ENCODE peak calls at places on chromosomes 5 and 9, in six cellular contexts. Z is ovary, V is heart left ventricle, I is K562, T is DND-41, C is fibroblast of lung. L is an unnamed sample. For H3K4me1, H3K36me3 and H3K9me3, the result is how much of the 10 kb centered on the place peaks cover.

GRCh38 chr5:71828641-71829040 is 109.6 kb downstream of the CARTPT start:
- DNase-seq in V (no peak), T (no peak), Z (no peak), I (no peak), C (peak), L (no peak)

GRCh38 chr9:133747309-133747708 is 9.2 kb upstream of the SARDH start:
- DNase-seq in C (no peak), V (no peak), Z (no peak), I (no peak), T (no peak), L (no peak)

GRCh38 chr9:115466784-115467183 is 348.8 kb upstream of the TNC start:
- DNase-seq in T (no peak), Z (no peak), C (no peak), V (no peak), I (no peak), L (no peak)

GRCh38 chr5:170571331-170571731 is 67.5 kb downstream of the KCNIP1 start:
- DNase-seq in Z (no peak), T (no peak), C (peak), I (no peak), V (no peak), L (no peak)

GRCh38 chr9:97954550-97954989 is 16.6 kb upstream of the HEMGN start:
- DNase-seq in C (peak), V (no peak), I (peak), Z (no peak), T (peak), L (peak)

GRCh38 chr5:58582411-58583393 is at the start of gene RAB3C:
- DNase-seq in I (peak), C (peak), T (no peak), V (peak), Z (peak), L (peak)

GRCh38 chr9:125233678-125234077 is 7.5 kb downstream of the HSPA5 start:
- DNase-seq in Z (no peak), C (peak), V (no peak), I (peak), T (no peak), L (no peak)

GRCh38 chr5:18243846-18244245 is 609.6 kb downstream of the TAF11L14 start:
- DNase-seq in V (no peak), C (no peak), I (no peak), Z (no peak), T (no peak), L (no peak)

GRCh38 chr9:129382281-129383004 is 204.4 kb upstream of the IER5L start:
- DNase-seq in Z (no peak), C (no peak), T (no peak), V (peak), I (no peak), L (no peak)

GRCh38 chr9:134695144-134695543 is 53.5 kb downstream of the COL5A1 start:
- DNase-seq in Z (peak), V (peak), C (no peak), T (no peak), I (no peak), L (no peak)

GRCh38 chr5:139543423-139543991 is 17.6 kb upstream of the UBE2D2 start:
- DNase-seq in Z (no peak), V (peak), C (peak), I (peak), T (no peak), L (peak)

GRCh38 chr5:139638736-139639618 is 9.2 kb upstream of the CXXC5 start:
- DNase-seq in I (peak), Z (no peak), V (no peak), C (no peak), T (peak), L (no peak)

GRCh38 chr5:142048272-142048671 is 35.4 kb upstream of the GNPDA1 start:
- DNase-seq in T (no peak), Z (no peak), I (peak), C (no peak), V (no peak), L (no peak)

GRCh38 chr9:127199001-127199791 is 65.4 kb upstream of the GARNL3 start:
- DNase-seq in I (peak), Z (peak), V (peak), T (peak), C (peak), L (peak)

GRCh38 chr5:85990998-85991397 is 626.7 kb upstream of the COX7C start:
- DNase-seq in V (no peak), C (no peak), I (no peak), Z (no peak), T (no peak), L (no peak)

GRCh38 chr5:75523275-75523674 is 11.6 kb downstream of the POLK start:
- DNase-seq in T (no peak), Z (no peak), V (no peak), I (no peak), C (no peak), L (no peak)

GRCh38 chr5:52809884-52810283 is 22.2 kb downstream of the ITGA1 start:
- DNase-seq in V (no peak), C (peak), I (no peak), T (no peak), Z (no peak), L (no peak)

GRCh38 chr5:158499680-158499998 is 600.1 kb downstream of the EBF1 start:
- DNase-seq in I (no peak), V (no peak), C (no peak), T (no peak), Z (no peak), L (no peak)

GRCh38 chr9:98775831-98776441 is 20.4 kb downstream of the ANKS6 start:
- DNase-seq in Z (no peak), V (no peak), I (peak), C (peak), T (peak), L (peak)

GRCh38 chr5:106959447-106959846 is 711.3 kb downstream of the EFNA5 start:
- DNase-seq in I (no peak), C (peak), V (no peak), Z (no peak), T (no peak), L (no peak)

GRCh38 chr5:4817742-4818141 is 322.4 kb upstream of the ADAMTS16 start:
- DNase-seq in Z (no peak), I (no peak), T (no peak), V (no peak), C (no peak), L (no peak)

GRCh38 chr9:88007291-88007650 is 32.9 kb upstream of the CDK20 start:
- DNase-seq in C (peak), Z (no peak), T (no peak), I (no peak), V (no peak), L (peak)

GRCh38 chr9:134239130-134239888 is 74.9 kb upstream of the RNU6ATAC start:
- DNase-seq in T (no peak), Z (no peak), C (no peak), V (no peak), I (no peak), L (no peak)

GRCh38 chr5:1034986-1035385 is 26.4 kb downstream of the NKD2 start:
- DNase-seq in Z (no peak), I (no peak), C (no peak), V (no peak), T (no peak), L (no peak)

DNA sequence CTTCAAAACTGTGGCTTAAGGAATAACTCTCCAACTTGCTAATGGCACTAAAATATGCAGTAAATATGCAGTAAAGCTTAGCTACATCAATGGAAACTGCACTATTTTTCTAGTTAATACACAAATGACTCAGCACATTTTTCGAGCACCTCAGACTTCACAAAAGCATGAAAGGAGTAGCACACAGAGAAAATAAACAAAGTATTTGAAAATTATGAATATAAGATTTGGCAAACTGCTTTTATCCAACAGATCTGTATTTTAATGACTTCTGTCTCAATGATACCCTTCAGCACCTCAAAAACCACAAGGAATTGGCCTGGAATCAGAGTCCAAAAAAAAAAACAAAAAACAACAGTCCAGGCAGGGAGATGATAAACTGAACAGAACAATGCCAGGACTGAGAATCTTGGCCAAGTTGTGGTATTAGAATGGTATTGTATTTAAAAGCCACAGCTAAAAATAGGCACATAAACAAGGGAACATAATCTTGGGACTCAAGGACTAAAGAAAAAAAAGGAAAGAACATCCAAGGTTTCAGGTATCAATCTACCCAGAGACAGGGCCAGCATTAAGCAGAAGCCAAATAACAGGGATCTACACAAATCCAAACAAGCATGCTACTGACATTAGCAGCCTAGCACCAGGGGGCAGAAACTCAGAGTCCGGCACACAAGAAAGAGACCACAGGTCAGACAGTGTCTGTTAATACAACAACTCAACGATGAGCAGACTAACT is 21.4 kb downstream of the TMEM245 start:
- DNase-seq in T (no peak), C (peak), I (peak), V (no peak), Z (no peak), L (peak)
- H3K4me1 ChIP-seq in T (under half), C (under half), I (under half), V (under half), Z (under half), L (half or more)

GRCh38 chr9:137733429-137733828 is 114.6 kb downstream of the EHMT1 start:
- DNase-seq in Z (no peak), V (no peak), T (no peak), C (no peak), I (no peak), L (no peak)
- H3K36me3 ChIP-seq in Z (under half), V (under half), T (half or more), C (under half), I (half or more), L (under half)

DNA sequence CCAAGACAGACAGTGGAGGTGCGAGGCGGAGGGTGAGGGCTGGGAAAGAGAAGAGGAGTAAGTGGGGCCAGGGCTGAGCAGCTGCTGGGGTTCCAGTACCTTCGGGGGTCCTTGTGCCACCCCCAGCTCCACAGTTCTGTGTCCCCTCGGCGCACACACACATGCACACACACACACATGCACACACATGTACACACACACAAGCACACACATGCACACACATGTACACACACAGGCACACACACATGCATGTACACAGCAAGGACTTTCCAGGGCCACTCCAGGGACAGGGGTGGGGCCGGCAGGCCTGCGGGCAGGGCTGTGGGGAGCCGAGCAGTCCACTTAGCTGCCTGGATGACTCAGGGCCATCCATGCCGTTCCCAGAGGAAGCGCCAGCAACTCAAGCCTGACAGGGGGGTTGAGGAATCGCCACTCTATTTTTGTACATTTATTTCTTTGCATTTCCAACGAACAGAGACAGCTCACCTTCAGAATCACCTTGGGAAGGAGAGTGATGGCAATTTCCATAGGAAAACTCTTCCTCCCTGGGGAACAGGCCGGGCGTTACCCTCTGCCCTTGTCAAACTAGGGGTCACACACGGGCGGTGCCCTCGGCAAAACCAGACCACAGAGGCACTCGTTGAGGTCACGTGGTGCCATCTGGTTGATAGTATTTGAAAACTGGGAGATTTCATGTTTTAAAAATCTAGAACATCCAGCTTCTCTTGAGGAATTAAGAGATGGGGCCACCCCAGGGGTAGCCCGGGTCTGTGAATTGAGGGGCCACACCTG is 135.7 kb downstream of the ADAMTS2 start:
- DNase-seq in Z (no peak), I (no peak), C (peak), V (peak), T (no peak), L (no peak)
- H3K9me3 ChIP-seq in Z (under half), I (under half), C (under half), V (under half), T (under half), L (under half)

GRCh38 chr5:124740991-124741583 is 5.4 kb downstream of the ZNF608 start:
- DNase-seq in Z (no peak), V (no peak), T (no peak), C (peak), I (no peak), L (no peak)

GRCh38 chr5:124742983-124743533 is 3.4 kb downstream of the ZNF608 start:
- DNase-seq in C (peak), I (peak), V (no peak), Z (no peak), T (no peak), L (no peak)

GRCh38 chr5:124743534-124744169 is 2.8 kb downstream of the ZNF608 start:
- DNase-seq in C (peak), Z (no peak), I (no peak), V (no peak), T (no peak), L (no peak)

GRCh38 chr5:124742521-124742920 is 3.9 kb downstream of the ZNF608 start:
- DNase-seq in Z (no peak), V (no peak), C (no peak), I (no peak), T (no peak), L (no peak)

GRCh38 chr5:124741711-124742496 is 4.5 kb downstream of the ZNF608 start:
- DNase-seq in I (no peak), V (no peak), C (peak), T (no peak), Z (no peak), L (no peak)
- H3K4me1 ChIP-seq in I (under half), V (under half), C (under half), T (under half), Z (under half), L (under half)